ENCODE peak calls at places on chromosome 22, in ten cellular contexts. One of them, this sample, is unnamed.

GRCh38 chr22:43363580-43364435 is 20.6 kb upstream of the SCUBE1 start:
- DNase-seq in upper lobe of right lung: no peak
- DNase-seq in mesenchymal stem cell: no peak
- DNase-seq in neural progenitor cell: peak; percentile 95
- DNase-seq in left ventricle myocardium inferior: no peak
- DNase-seq in heart left ventricle: no peak
- DNase-seq in pancreas: no peak
- DNase-seq in ovary: no peak
- DNase-seq in hepatocyte: no peak
- DNase-seq in SK-N-SH: no peak
- DNase-seq in this sample: no peak

GRCh38 chr22:49197500-49197899 is 630.2 kb downstream of the BRD1 start:
- DNase-seq in upper lobe of right lung: peak; percentile 43
- DNase-seq in mesenchymal stem cell: no peak
- DNase-seq in neural progenitor cell: peak; percentile 48
- DNase-seq in left ventricle myocardium inferior: no peak
- DNase-seq in heart left ventricle: no peak
- DNase-seq in pancreas: no peak
- DNase-seq in ovary: no peak
- DNase-seq in hepatocyte: no peak
- DNase-seq in SK-N-SH: no peak
- DNase-seq in this sample: no peak

GRCh38 chr22:19931514-19931913 is 10.1 kb upstream of the COMT start:
- DNase-seq in upper lobe of right lung: no peak
- DNase-seq in mesenchymal stem cell: no peak
- DNase-seq in neural progenitor cell: no peak
- DNase-seq in left ventricle myocardium inferior: no peak
- DNase-seq in heart left ventricle: no peak
- DNase-seq in pancreas: no peak
- DNase-seq in ovary: no peak
- DNase-seq in hepatocyte: no peak
- DNase-seq in SK-N-SH: no peak
- DNase-seq in this sample: no peak

GRCh38 chr22:27750866-27751265 is 50.7 kb downstream of the MN1 start:
- DNase-seq in upper lobe of right lung: peak; percentile 54
- DNase-seq in mesenchymal stem cell: no peak
- DNase-seq in neural progenitor cell: no peak
- DNase-seq in left ventricle myocardium inferior: no peak
- DNase-seq in heart left ventricle: no peak
- DNase-seq in pancreas: no peak
- DNase-seq in ovary: no peak
- DNase-seq in hepatocyte: no peak
- DNase-seq in SK-N-SH: no peak
- DNase-seq in this sample: no peak

GRCh38 chr22:25643232-25644000 is 78.9 kb downstream of the GRK3 start:
- DNase-seq in upper lobe of right lung: no peak
- DNase-seq in mesenchymal stem cell: no peak
- DNase-seq in neural progenitor cell: no peak
- DNase-seq in left ventricle myocardium inferior: no peak
- DNase-seq in heart left ventricle: no peak
- DNase-seq in pancreas: no peak
- DNase-seq in ovary: no peak
- DNase-seq in hepatocyte: no peak
- DNase-seq in SK-N-SH: no peak
- DNase-seq in this sample: no peak

GRCh38 chr22:19879996-19880785 is 25.5 kb upstream of the GNB1L start:
- DNase-seq in upper lobe of right lung: peak; percentile 58
- DNase-seq in mesenchymal stem cell: no peak
- DNase-seq in neural progenitor cell: no peak
- DNase-seq in left ventricle myocardium inferior: no peak
- DNase-seq in heart left ventricle: peak; percentile 20
- DNase-seq in pancreas: peak; percentile 63
- DNase-seq in ovary: peak; percentile 5
- DNase-seq in hepatocyte: no peak
- DNase-seq in SK-N-SH: peak; percentile 36
- DNase-seq in this sample: no peak

GRCh38 chr22:34414467-34415440 is 494.5 kb upstream of the LARGE1 start:
- DNase-seq in upper lobe of right lung: no peak
- DNase-seq in mesenchymal stem cell: no peak
- DNase-seq in neural progenitor cell: peak; percentile 95
- DNase-seq in left ventricle myocardium inferior: no peak
- DNase-seq in heart left ventricle: peak; percentile 24
- DNase-seq in pancreas: no peak
- DNase-seq in ovary: no peak
- DNase-seq in hepatocyte: peak; percentile 92
- DNase-seq in SK-N-SH: peak; percentile 21
- DNase-seq in this sample: peak; percentile 79

GRCh38 chr22:49303061-49303735 is 524.5 kb downstream of the BRD1 start:
- DNase-seq in upper lobe of right lung: peak; percentile 38
- DNase-seq in mesenchymal stem cell: no peak
- DNase-seq in neural progenitor cell: no peak
- DNase-seq in left ventricle myocardium inferior: no peak
- DNase-seq in heart left ventricle: no peak
- DNase-seq in pancreas: no peak
- DNase-seq in ovary: no peak
- DNase-seq in hepatocyte: no peak
- DNase-seq in SK-N-SH: no peak
- DNase-seq in this sample: no peak

GRCh38 chr22:27493797-27494196 is 307.8 kb downstream of the MN1 start:
- DNase-seq in upper lobe of right lung: no peak
- DNase-seq in mesenchymal stem cell: no peak
- DNase-seq in neural progenitor cell: no peak
- DNase-seq in left ventricle myocardium inferior: no peak
- DNase-seq in heart left ventricle: no peak
- DNase-seq in pancreas: no peak
- DNase-seq in ovary: no peak
- DNase-seq in hepatocyte: no peak
- DNase-seq in SK-N-SH: no peak
- DNase-seq in this sample: no peak

GRCh38 chr22:39097098-39098020 is at the start of gene APOBEC3H:
- DNase-seq in upper lobe of right lung: peak; percentile 78
- DNase-seq in mesenchymal stem cell: peak; percentile 6
- DNase-seq in neural progenitor cell: no peak
- DNase-seq in left ventricle myocardium inferior: no peak
- DNase-seq in heart left ventricle: peak; percentile 41
- DNase-seq in pancreas: no peak
- DNase-seq in ovary: no peak
- DNase-seq in hepatocyte: no peak
- DNase-seq in SK-N-SH: no peak
- DNase-seq in this sample: peak; percentile 39

GRCh38 chr22:25709758-25710157 is 32.2 kb upstream of the MYO18B start:
- DNase-seq in upper lobe of right lung: no peak
- DNase-seq in mesenchymal stem cell: no peak
- DNase-seq in neural progenitor cell: no peak
- DNase-seq in left ventricle myocardium inferior: no peak
- DNase-seq in heart left ventricle: no peak
- DNase-seq in pancreas: no peak
- DNase-seq in ovary: no peak
- DNase-seq in hepatocyte: no peak
- DNase-seq in SK-N-SH: no peak
- DNase-seq in this sample: no peak

DNA sequence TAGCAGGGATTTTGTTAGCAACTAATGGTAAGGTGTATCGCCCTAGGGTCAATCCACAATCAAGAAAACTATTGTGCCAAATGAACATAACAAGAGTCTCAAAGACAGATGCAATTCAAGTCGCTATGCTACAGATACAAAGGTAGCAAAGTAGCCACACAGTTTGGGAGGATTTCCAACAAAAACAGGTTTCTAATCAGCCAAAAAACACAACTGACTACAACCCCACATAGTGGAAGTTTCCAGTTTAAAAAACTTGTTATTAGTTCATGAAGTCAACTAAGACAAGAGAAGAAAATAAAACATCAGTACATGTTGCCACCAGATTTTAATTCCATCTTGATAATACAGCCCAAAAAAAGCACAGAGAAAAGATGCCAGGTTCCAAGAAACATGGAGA is 38.0 kb downstream of the MYH9 start:
- DNase-seq in upper lobe of right lung: no peak
- DNase-seq in mesenchymal stem cell: no peak
- DNase-seq in neural progenitor cell: no peak
- DNase-seq in left ventricle myocardium inferior: no peak
- DNase-seq in heart left ventricle: no peak
- DNase-seq in pancreas: no peak
- DNase-seq in ovary: no peak
- DNase-seq in hepatocyte: no peak
- DNase-seq in SK-N-SH: no peak
- DNase-seq in this sample: no peak
- H3K4me3 ChIP-seq in upper lobe of right lung: no peak overlapping the region
- H3K4me3 ChIP-seq in mesenchymal stem cell: no peak overlapping the region
- H3K4me3 ChIP-seq in neural progenitor cell: no peak overlapping the region
- H3K4me3 ChIP-seq in left ventricle myocardium inferior: no peak overlapping the region
- H3K4me3 ChIP-seq in heart left ventricle: no peak overlapping the region
- H3K4me3 ChIP-seq in pancreas: no peak overlapping the region
- H3K4me3 ChIP-seq in ovary: no peak overlapping the region
- H3K4me3 ChIP-seq in hepatocyte: no peak overlapping the region
- H3K4me3 ChIP-seq in SK-N-SH: no peak overlapping the region
- H3K4me3 ChIP-seq in this sample: no peak overlapping the region

DNA sequence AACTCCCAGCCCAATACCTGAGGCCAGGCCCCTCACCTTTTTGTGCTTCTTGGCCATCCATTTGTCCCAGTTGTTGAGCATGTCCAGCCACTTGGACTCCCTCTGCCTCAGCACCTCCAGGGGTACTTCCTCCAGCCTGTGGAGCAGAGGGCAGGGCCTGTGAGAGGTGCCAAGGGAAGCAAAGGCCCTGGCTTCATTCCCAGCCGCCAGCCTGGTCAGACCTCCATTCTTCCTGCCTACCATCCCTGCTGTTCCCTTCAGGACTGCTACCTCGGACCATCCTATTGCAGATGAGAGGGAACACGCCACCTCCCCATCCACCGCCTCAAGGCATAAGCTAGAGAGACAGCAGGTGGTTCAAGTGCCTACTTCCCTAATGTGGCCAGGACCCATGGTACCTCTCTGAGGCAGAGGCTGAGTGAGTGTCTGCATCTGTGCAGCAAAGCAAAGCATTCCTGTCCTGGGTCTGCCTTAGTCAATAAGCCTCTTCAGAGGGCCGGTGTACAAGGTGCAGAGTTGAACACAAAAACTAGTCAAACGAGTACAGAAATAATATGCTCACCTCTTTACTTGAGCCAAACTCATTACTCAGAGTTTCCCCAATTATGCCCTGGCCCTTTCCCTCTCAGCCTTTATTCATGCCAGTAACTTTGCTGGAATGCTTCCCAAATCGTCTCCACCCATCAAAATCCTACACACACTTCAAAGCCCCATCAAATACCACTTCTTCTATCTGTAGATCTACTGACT is 15.4 kb upstream of the CASTOR1 start:
- DNase-seq in upper lobe of right lung: peak; percentile 70
- DNase-seq in mesenchymal stem cell: no peak
- DNase-seq in neural progenitor cell: no peak
- DNase-seq in left ventricle myocardium inferior: no peak
- DNase-seq in heart left ventricle: no peak
- DNase-seq in pancreas: no peak
- DNase-seq in ovary: no peak
- DNase-seq in hepatocyte: no peak
- DNase-seq in SK-N-SH: no peak
- DNase-seq in this sample: no peak
- H3K4me1 ChIP-seq in upper lobe of right lung: peaks cover 92% of the 10 kb centered on the region
- H3K4me1 ChIP-seq in mesenchymal stem cell: peaks cover 47% of the 10 kb centered on the region
- H3K4me1 ChIP-seq in neural progenitor cell: peaks cover 6% of the 10 kb centered on the region
- H3K4me1 ChIP-seq in left ventricle myocardium inferior: peaks cover 99% of the 10 kb centered on the region
- H3K4me1 ChIP-seq in heart left ventricle: peaks cover 75% of the 10 kb centered on the region
- H3K4me1 ChIP-seq in pancreas: peaks cover 69% of the 10 kb centered on the region
- H3K4me1 ChIP-seq in ovary: peaks cover 36% of the 10 kb centered on the region
- H3K4me1 ChIP-seq in hepatocyte: peaks cover 32% of the 10 kb centered on the region
- H3K4me1 ChIP-seq in SK-N-SH: peaks cover 12% of the 10 kb centered on the region
- H3K4me1 ChIP-seq in this sample: no peaks in the 10 kb centered on the region

DNA sequence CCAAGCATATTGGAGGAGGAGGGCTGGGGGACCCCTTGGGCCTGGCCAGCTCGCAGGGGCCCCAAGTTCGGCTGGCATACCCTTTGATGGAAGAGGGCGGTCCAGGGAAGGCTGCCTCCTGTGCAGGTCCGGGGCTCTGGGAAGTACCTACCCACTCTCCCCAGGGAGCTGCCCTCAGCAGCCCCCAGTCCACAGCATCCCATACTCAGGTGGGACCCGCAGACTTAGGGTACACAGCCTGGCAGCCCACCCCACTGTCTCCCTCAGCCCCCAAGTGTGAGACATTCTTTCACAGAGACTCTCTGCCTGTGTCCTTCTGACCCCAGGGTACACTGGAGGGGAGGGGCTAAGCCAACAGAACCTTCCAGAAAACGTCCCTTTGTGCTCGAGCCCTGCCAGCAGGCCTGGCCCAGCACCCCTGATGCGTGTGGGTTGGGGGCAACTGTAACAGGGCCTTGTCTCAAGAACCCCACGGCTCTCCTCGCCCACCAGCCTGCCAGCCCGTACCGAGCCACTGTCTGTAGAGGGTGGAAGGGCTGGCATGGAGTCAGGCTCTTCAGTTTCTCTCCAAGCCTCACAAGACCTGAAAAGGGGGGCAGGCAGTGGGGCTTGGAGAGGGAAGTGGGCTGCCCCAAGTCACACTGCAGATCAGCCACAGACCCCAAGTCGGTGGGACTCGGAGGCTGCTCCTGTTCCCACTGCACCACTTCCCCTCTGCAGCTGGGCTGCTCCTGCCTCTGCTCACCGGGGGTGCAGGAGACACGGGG is 7.0 kb upstream of the TNFRSF13C start:
- DNase-seq in upper lobe of right lung: no peak
- DNase-seq in mesenchymal stem cell: no peak
- DNase-seq in neural progenitor cell: no peak
- DNase-seq in left ventricle myocardium inferior: no peak
- DNase-seq in heart left ventricle: no peak
- DNase-seq in pancreas: no peak
- DNase-seq in ovary: no peak
- DNase-seq in hepatocyte: no peak
- DNase-seq in SK-N-SH: no peak
- DNase-seq in this sample: no peak
- H3K36me3 ChIP-seq in upper lobe of right lung: no peaks in the 10 kb centered on the region
- H3K36me3 ChIP-seq in mesenchymal stem cell: no peaks in the 10 kb centered on the region
- H3K36me3 ChIP-seq in neural progenitor cell: no peaks in the 10 kb centered on the region
- H3K36me3 ChIP-seq in left ventricle myocardium inferior: no peaks in the 10 kb centered on the region
- H3K36me3 ChIP-seq in heart left ventricle: no peaks in the 10 kb centered on the region
- H3K36me3 ChIP-seq in pancreas: no peaks in the 10 kb centered on the region
- H3K36me3 ChIP-seq in ovary: no peaks in the 10 kb centered on the region
- H3K36me3 ChIP-seq in hepatocyte: no peaks in the 10 kb centered on the region
- H3K36me3 ChIP-seq in SK-N-SH: no peaks in the 10 kb centered on the region
- H3K36me3 ChIP-seq in this sample: no peaks in the 10 kb centered on the region

GRCh38 chr22:50303515-50303847 is 4.0 kb downstream of the PLXNB2 start:
- DNase-seq in upper lobe of right lung: no peak
- DNase-seq in mesenchymal stem cell: no peak
- DNase-seq in neural progenitor cell: no peak
- DNase-seq in left ventricle myocardium inferior: no peak
- DNase-seq in heart left ventricle: no peak
- DNase-seq in pancreas: no peak
- DNase-seq in ovary: no peak
- DNase-seq in hepatocyte: no peak
- DNase-seq in SK-N-SH: no peak
- DNase-seq in this sample: no peak
- H3K4me3 ChIP-seq in upper lobe of right lung: peak overlapping the region; percentile 85
- H3K4me3 ChIP-seq in mesenchymal stem cell: no peak overlapping the region
- H3K4me3 ChIP-seq in neural progenitor cell: no peak overlapping the region
- H3K4me3 ChIP-seq in left ventricle myocardium inferior: peak overlapping the region; percentile 98
- H3K4me3 ChIP-seq in heart left ventricle: no peak overlapping the region
- H3K4me3 ChIP-seq in pancreas: no peak overlapping the region
- H3K4me3 ChIP-seq in ovary: no peak overlapping the region
- H3K4me3 ChIP-seq in hepatocyte: no peak overlapping the region
- H3K4me3 ChIP-seq in SK-N-SH: no peak overlapping the region
- H3K4me3 ChIP-seq in this sample: no peak overlapping the region

GRCh38 chr22:17914474-17914873 is 109.9 kb downstream of the MICAL3 start:
- DNase-seq in upper lobe of right lung: no peak
- DNase-seq in mesenchymal stem cell: no peak
- DNase-seq in neural progenitor cell: no peak
- DNase-seq in left ventricle myocardium inferior: no peak
- DNase-seq in heart left ventricle: no peak
- DNase-seq in pancreas: no peak
- DNase-seq in ovary: no peak
- DNase-seq in hepatocyte: no peak
- DNase-seq in SK-N-SH: no peak
- DNase-seq in this sample: no peak
- H3K4me1 ChIP-seq in upper lobe of right lung: peaks cover 33% of the 10 kb centered on the region
- H3K4me1 ChIP-seq in mesenchymal stem cell: peaks cover 46% of the 10 kb centered on the region
- H3K4me1 ChIP-seq in neural progenitor cell: peaks cover 26% of the 10 kb centered on the region
- H3K4me1 ChIP-seq in left ventricle myocardium inferior: peaks cover 99% of the 10 kb centered on the region
- H3K4me1 ChIP-seq in heart left ventricle: peaks cover 53% of the 10 kb centered on the region
- H3K4me1 ChIP-seq in pancreas: peaks cover 10% of the 10 kb centered on the region
- H3K4me1 ChIP-seq in ovary: peaks cover 14% of the 10 kb centered on the region
- H3K4me1 ChIP-seq in hepatocyte: peaks cover 22% of the 10 kb centered on the region
- H3K4me1 ChIP-seq in SK-N-SH: peaks cover 20% of the 10 kb centered on the region
- H3K4me1 ChIP-seq in this sample: peaks cover 6% of the 10 kb centered on the region